ENCODE peak calls at places on chromosome 2, in four cellular contexts. Y is heart left ventricle, B is IMR-90, W is adrenal gland. H is an unnamed sample. For H3K27me3 and H3K36me3, the result is how much of the 10 kb centered on the place peaks cover.

GRCh38 chr2:180742809-180743208 is 237.6 kb upstream of the UBE2E3 start:
- DNase-seq in Y (no peak), B (peak), W (no peak), H (no peak)

GRCh38 chr2:37737507-37737906 is 66.1 kb upstream of the CDC42EP3 start:
- DNase-seq in Y (no peak), B (peak), W (no peak), H (no peak)

GRCh38 chr2:172098650-172099471 is 3.8 kb downstream of the DLX2 start:
- DNase-seq in Y (no peak), B (peak), W (peak), H (no peak)

GRCh38 chr2:194750926-194751325 is 906.1 kb upstream of the SLC39A10 start:
- DNase-seq in Y (no peak), B (no peak), W (no peak), H (no peak)

GRCh38 chr2:84217446-84217845 is 241.6 kb downstream of the SUCLG1 start:
- DNase-seq in Y (no peak), B (no peak), W (no peak), H (no peak)

GRCh38 chr2:64655873-64656272 is 2.2 kb upstream of the SERTAD2 start:
- DNase-seq in Y (no peak), B (no peak), W (no peak), H (no peak)

GRCh38 chr2:241815477-241816430 is 6.8 kb downstream of the NEU4 start:
- DNase-seq in Y (no peak), B (no peak), W (no peak), H (no peak)

GRCh38 chr2:101330253-101330921 is 21.9 kb upstream of the RNF149 start:
- DNase-seq in Y (peak), B (no peak), W (peak), H (no peak)

GRCh38 chr2:237354930-237355329 is 59.0 kb downstream of the COL6A3 start:
- DNase-seq in Y (no peak), B (peak), W (no peak), H (no peak)

GRCh38 chr2:176115883-176116813 is at the start of gene HOXD10:
- DNase-seq in Y (no peak), B (no peak), W (peak), H (no peak)

GRCh38 chr2:240987588-240987987 is 10.8 kb upstream of the SNED1 start:
- DNase-seq in Y (peak), B (no peak), W (peak), H (no peak)

GRCh38 chr2:62306751-62307468 is 111.0 kb downstream of the B3GNT2 start:
- DNase-seq in Y (no peak), B (peak), W (peak), H (no peak)

GRCh38 chr2:102080451-102081054 is 62.0 kb upstream of the IL1R1 start:
- DNase-seq in Y (no peak), B (peak), W (no peak), H (no peak)

GRCh38 chr2:109377976-109378375 is 235.8 kb downstream of the SEPTIN10 start:
- DNase-seq in Y (peak), B (no peak), W (no peak), H (no peak)

GRCh38 chr2:17835511-17835910 is 19.3 kb downstream of the MSGN1 start:
- DNase-seq in Y (no peak), B (no peak), W (no peak), H (no peak)

GRCh38 chr2:205409403-205409802 is 272.9 kb upstream of the NRP2 start:
- DNase-seq in Y (no peak), B (no peak), W (no peak), H (no peak)

GRCh38 chr2:10471046-10471571 is 23.0 kb upstream of the ODC1 start:
- DNase-seq in Y (no peak), B (no peak), W (no peak), H (no peak)

GRCh38 chr2:113828086-113828742 is 61.7 kb upstream of the ACTR3 start:
- DNase-seq in Y (no peak), B (no peak), W (no peak), H (no peak)

GRCh38 chr2:234463626-234464290 is 33.1 kb downstream of the ARL4C start:
- DNase-seq in Y (no peak), B (peak), W (no peak), H (no peak)

GRCh38 chr2:120765911-120766757 is 30.5 kb downstream of the GLI2 start:
- DNase-seq in Y (peak), B (peak), W (peak), H (no peak)

GRCh38 chr2:151334082-151334815 is 23.1 kb upstream of the TNFAIP6 start:
- DNase-seq in Y (no peak), B (peak), W (no peak), H (no peak)

GRCh38 chr2:109162999-109163398 is 34.0 kb downstream of the SH3RF3 start:
- DNase-seq in Y (peak), B (no peak), W (peak), H (no peak)

GRCh38 chr2:25438793-25439192 is 97.1 kb upstream of the DNMT3A start:
- DNase-seq in Y (no peak), B (no peak), W (no peak), H (no peak)

GRCh38 chr2:204655101-204655500 is 109.8 kb downstream of the PARD3B start:
- DNase-seq in Y (no peak), B (peak), W (no peak), H (no peak)

GRCh38 chr2:62654423-62654791 is 51.1 kb upstream of the EHBP1 start:
- DNase-seq in Y (no peak), B (no peak), W (no peak), H (no peak)

GRCh38 chr2:114496959-114497358 is 54.5 kb downstream of the DPP10 start:
- DNase-seq in Y (no peak), B (no peak), W (no peak), H (no peak)

GRCh38 chr2:71950256-71951066 is 197.2 kb downstream of the CYP26B1 start:
- DNase-seq in Y (peak), B (no peak), W (peak), H (no peak)

GRCh38 chr2:8133331-8133730 is 548.5 kb upstream of the ID2 start:
- DNase-seq in Y (no peak), B (no peak), W (no peak), H (no peak)

GRCh38 chr2:240437181-240437860 is 1.9 kb downstream of the GPC1 start:
- DNase-seq in Y (peak), B (no peak), W (peak), H (no peak)

GRCh38 chr2:196510246-196510645 is 129.3 kb upstream of the CCDC150 start:
- DNase-seq in Y (no peak), B (no peak), W (no peak), H (no peak)

GRCh38 chr2:177556134-177556533 is 163.6 kb downstream of the AGPS start:
- DNase-seq in Y (no peak), B (no peak), W (no peak), H (no peak)

GRCh38 chr2:18516112-18516511 is 44.3 kb downstream of the RDH14 start:
- DNase-seq in Y (no peak), B (peak), W (no peak), H (no peak)

GRCh38 chr2:127416486-127417001 is 1.7 kb upstream of the PROC start:
- DNase-seq in Y (no peak), B (no peak), W (no peak), H (no peak)

GRCh38 chr2:128608911-128609880 is 290.5 kb upstream of the HS6ST1 start:
- DNase-seq in Y (no peak), B (no peak), W (no peak), H (no peak)
- TF ChIP-seq POLR2A in Y (no peak), B (no peak), W (no peak), H (no peak)

GRCh38 chr2:73297151-73297559 is 3.8 kb upstream of the EGR4 start:
- DNase-seq in Y (no peak), B (no peak), W (no peak), H (no peak)
- H3K27me3 ChIP-seq in Y (under half), B (half or more), W (under half), H (half or more)

DNA sequence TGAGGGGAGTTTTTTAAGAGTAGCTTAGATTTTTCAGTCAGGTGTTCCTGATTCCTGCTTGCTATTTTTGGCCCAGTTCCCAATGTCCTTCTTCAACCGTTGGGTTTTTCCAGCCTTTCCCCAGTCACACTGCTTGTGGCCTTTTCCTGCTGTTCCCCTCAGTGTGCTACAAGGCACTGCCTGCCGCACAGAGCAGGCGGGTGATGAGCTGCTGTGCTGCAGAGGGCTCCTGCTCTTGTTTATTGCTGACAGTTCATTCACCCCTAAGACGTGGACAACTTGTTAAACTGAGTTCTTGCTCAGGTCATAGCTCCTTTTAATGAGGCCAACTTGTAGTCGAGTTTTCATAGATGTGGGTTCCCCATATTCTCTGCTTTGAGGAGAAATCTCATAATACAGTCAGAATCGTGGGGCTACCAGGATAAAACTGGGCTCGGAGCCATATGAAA is 20.6 kb downstream of the EIF4E2 start:
- DNase-seq in Y (no peak), B (peak), W (no peak), H (no peak)
- H3K36me3 ChIP-seq in Y (under half), B (under half), W (under half), H (under half)

DNA sequence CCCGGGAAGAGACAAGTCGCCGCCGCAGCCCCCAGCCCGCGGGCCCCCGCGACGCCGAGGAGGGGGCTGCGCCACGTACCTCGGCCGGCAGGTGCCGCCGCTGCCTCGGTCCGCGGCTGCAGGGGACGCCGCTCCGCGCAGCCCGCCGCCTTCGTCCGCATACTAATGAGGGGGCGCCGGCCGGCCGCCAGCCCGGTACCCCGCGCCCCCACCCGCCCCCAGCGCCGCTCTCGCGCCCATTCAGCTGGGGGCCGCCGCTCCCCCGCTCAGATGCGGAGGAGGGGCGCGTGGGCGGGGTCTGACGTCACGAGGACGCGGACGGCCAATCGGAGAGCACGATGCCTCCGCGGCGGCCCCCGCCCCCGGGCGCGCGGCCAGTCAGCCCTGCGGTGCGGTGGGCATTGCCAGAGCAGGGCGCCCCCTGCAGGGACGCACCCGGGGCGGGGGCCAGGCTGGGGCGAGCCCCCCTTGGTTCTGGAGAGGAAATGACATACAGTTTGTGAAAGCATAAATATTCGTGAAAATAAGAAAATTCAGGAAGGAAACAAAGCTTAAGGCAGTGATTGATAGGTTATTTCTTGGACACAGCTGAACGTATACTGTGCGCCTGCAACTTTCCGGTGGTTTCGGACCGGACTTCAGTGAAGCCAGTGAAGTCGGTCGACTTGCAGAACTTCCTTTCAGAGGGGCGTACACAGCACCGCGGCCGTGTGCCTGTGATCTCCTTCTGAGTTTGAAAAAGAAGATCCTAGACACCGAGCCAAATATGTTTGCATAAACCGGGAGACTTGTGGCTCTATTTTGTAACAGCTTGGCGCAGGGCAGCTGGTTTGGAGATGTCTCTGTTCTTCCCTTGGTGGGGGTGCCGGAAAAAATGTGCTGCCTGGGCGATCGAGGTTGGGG is at the start of gene ST3GAL5:
- DNase-seq in Y (peak), B (peak), W (peak), H (peak)
- TF ChIP-seq POLR2A in Y (peak), B (no peak), W (peak), H (peak)

GRCh38 chr2:219521066-219521880 is 7.0 kb downstream of the ASIC4 start:
- DNase-seq in Y (peak), B (peak), W (peak), H (no peak)
- H3K27me3 ChIP-seq in Y (under half), B (under half), W (half or more), H (under half)

GRCh38 chr2:170943041-170943440 is 14.0 kb downstream of the GORASP2 start:
- DNase-seq in Y (no peak), B (no peak), W (no peak), H (no peak)
- H3K36me3 ChIP-seq in Y (under half), B (under half), W (under half), H (under half)

GRCh38 chr2:43218550-43219382 is 7.6 kb downstream of the ZFP36L2 start:
- DNase-seq in Y (peak), B (peak), W (peak), H (peak)
- TF ChIP-seq POLR2A in Y (no peak), B (no peak), W (no peak), H (no peak)

GRCh38 chr2:44951124-44951523 is 9.6 kb downstream of the SIX3 start:
- DNase-seq in Y (no peak), B (no peak), W (no peak), H (no peak)

GRCh38 chr2:44951714-44952113 is 10.2 kb downstream of the SIX3 start:
- DNase-seq in Y (no peak), B (no peak), W (no peak), H (no peak)

GRCh38 chr2:44952143-44952805 is 10.8 kb downstream of the SIX3 start:
- DNase-seq in Y (no peak), B (peak), W (peak), H (no peak)

GRCh38 chr2:44949329-44950151 is 8.0 kb downstream of the SIX3 start:
- DNase-seq in Y (no peak), B (peak), W (no peak), H (no peak)

DNA sequence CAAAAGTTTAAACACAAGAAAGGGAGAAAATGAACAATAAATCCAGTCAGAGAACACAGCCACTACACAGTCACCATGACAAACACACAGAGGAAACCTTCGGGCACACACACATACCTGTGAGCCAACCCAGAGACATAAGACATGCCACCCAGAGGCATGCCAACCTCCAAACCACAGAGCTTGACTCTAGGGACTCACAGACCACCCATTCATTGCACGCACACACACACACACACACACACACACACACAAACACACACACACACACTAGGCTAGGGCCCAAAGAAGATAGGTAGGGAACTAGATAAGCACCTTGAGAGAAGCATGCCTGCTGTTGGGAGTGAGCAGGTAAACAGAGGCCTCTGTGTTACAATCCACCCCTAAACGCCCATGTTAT is 9.1 kb downstream of the SIX3 start:
- DNase-seq in Y (no peak), B (no peak), W (no peak), H (no peak)
- H3K27me3 ChIP-seq in Y (under half), B (half or more), W (half or more), H (under half)